ENCODE peak calls at places on chromosomes 4 and X, in ten cellular contexts. E is MM.1S, C is GM13976, H is A549, F is neural crest cell, G is mesothelial cell of epicardium, K is right atrium auricular region, U is AG10803, Z is MCF 10A, T is fibroblast of lung. W is an unnamed sample.

GRCh38 chrX:149074429-149074828 is 430.7 kb downstream of the IDS start:
- DNase-seq in H (no peak), U (peak), T (peak), F (no peak), Z (peak), C (peak), E (peak), K (peak), G (no peak), W (no peak)

GRCh38 chrX:18886344-18887161 is 97.4 kb downstream of the PHKA2 start:
- DNase-seq in Z (peak), H (peak), K (peak), T (peak), C (peak), F (peak), U (peak), G (no peak), E (peak), W (no peak)

GRCh38 chrX:138986866-138987265 is 275.3 kb upstream of the FGF13 start:
- DNase-seq in T (no peak), Z (peak), H (no peak), F (no peak), K (no peak), E (no peak), U (peak), G (no peak), C (no peak), W (no peak)

GRCh38 chr4:24973471-24974251 is 57.1 kb downstream of the LGI2 start:
- DNase-seq in F (no peak), E (no peak), Z (peak), C (no peak), K (peak), G (no peak), H (peak), U (peak), T (no peak), W (no peak)

GRCh38 chr4:158894826-158895225 is 126.0 kb downstream of the FNIP2 start:
- DNase-seq in K (no peak), Z (no peak), C (no peak), E (no peak), F (no peak), G (no peak), H (no peak), T (no peak), U (no peak), W (no peak)

GRCh38 chr4:68109891-68110290 is 19.8 kb downstream of the TMPRSS11F start:
- DNase-seq in Z (no peak), G (no peak), H (no peak), U (no peak), T (no peak), C (no peak), K (no peak), F (no peak), E (no peak), W (no peak)

GRCh38 chr4:107989162-107989536 is 540 bp upstream of the HADH start:
- DNase-seq in T (no peak), C (no peak), F (no peak), H (no peak), E (peak), U (no peak), G (no peak), K (no peak), Z (no peak), W (no peak)

GRCh38 chrX:70577442-70577841 is 132.8 kb downstream of the DLG3 start:
- DNase-seq in T (no peak), E (no peak), Z (no peak), U (no peak), F (no peak), C (no peak), H (no peak), G (no peak), K (no peak), W (no peak)

DNA sequence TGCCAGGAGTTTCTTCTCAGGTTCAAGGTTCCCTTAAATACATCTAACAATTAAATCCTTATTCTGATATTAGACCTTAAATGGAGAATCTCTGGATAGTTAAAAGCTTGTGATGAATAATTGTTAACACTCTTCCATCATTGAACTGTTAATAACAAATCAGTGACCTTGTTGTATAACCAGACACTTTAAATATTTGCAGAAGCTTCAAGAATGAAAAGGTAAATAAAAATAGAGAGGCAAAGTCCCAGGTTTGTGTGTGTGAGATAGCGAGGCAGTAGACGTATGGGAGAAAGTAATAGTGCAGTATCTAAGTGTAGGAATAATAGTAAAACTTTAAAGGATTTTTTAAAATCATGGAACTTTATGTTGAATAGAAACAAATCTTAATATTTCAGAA is 237.7 kb upstream of the CTSO start:
- DNase-seq in Z (no peak), H (no peak), C (no peak), G (no peak), K (no peak), T (no peak), U (no peak), F (no peak), E (no peak), W (no peak)
- TF ChIP-seq CTCF in Z (no peak), H (no peak), C (no peak), G (no peak), K (no peak), T (no peak), U (no peak), F (no peak), E (no peak), W (no peak)

GRCh38 chrX:7709845-7710244 is 133.1 kb upstream of the VCX start:
- DNase-seq in U (no peak), H (no peak), Z (no peak), C (no peak), F (no peak), G (no peak), T (no peak), E (no peak), K (no peak), W (no peak)

GRCh38 chrX:7711167-7711566 is 131.8 kb upstream of the VCX start:
- DNase-seq in K (no peak), F (no peak), E (peak), G (no peak), C (no peak), U (no peak), Z (peak), T (no peak), H (no peak), W (no peak)

GRCh38 chrX:7706032-7706431 is 136.9 kb upstream of the VCX start:
- DNase-seq in C (no peak), K (no peak), G (no peak), U (peak), E (peak), F (no peak), H (no peak), T (peak), Z (peak), W (no peak)
- TF ChIP-seq CTCF in C (peak), K (no peak), G (peak), U (peak), E (peak), F (peak), H (no peak), T (no peak), Z (peak), W (peak)

DNA sequence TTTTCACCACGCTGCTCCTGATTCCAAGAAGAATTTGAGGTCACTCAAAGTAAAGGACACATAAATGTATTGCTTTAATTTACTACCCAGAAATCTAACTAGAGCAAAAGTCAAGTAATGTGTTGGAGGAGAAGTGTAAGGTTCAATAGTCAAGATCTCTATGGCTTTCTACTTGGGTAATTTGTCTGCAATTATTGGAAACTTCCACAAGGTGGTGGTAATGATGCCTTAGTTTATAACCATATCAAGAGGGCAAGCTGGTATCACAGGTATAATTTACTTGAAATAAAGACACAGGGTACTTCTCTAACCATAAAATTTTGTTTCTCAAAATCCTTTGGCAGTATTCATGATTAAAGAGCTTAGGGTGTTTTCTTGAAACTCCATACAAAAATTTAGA is 10.2 kb upstream of the GRIA3 start:
- DNase-seq in E (peak), C (peak), U (no peak), T (peak), K (no peak), Z (peak), H (no peak), G (no peak), F (no peak), W (no peak)
- TF ChIP-seq CTCF in E (peak), C (peak), U (no peak), T (no peak), K (no peak), Z (no peak), H (peak), G (no peak), F (peak), W (no peak)

DNA sequence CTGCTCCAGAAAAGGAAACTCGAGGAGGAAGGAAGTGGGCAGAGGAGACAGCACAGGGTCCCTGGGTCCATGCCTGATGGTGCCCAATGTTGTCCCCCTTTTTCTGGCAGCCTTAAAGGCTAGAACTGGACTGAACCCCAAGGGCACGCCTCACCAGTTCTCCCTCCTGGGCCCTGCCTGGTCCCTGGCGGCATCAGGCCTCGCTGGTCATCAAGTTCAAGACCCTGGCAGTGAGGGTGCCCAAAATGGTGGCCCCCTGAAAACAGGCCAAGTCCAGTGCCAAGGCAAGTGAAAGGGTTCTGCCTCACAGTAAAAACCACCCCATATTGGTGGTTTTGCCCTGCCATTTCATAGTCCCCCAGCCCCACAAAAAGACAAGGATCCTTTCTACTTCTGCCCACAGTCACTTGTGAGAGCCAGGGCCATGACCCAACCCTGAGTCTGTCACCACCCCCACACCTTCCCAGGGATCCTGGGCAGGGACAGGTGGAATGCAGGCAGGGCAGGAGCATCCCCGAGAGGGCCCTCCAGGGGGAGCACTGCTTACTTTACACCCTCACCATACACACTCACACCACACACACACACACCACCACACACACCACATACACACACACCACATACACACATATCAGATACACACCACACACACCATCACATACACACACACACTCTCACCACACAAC is 107.6 kb downstream of the DCTD start:
- DNase-seq in Z (no peak), K (no peak), T (no peak), E (no peak), U (peak), F (no peak), G (no peak), H (no peak), C (peak), W (no peak)
- TF ChIP-seq CTCF in Z (no peak), K (no peak), T (no peak), E (peak), U (peak), F (peak), G (no peak), H (no peak), C (peak), W (peak)

GRCh38 chr4:183256343-183256742 is 63.7 kb downstream of the CLDN22 start:
- DNase-seq in Z (no peak), K (no peak), H (no peak), F (no peak), C (no peak), T (peak), E (no peak), U (peak), G (no peak), W (no peak)

GRCh38 chr4:183254162-183254561 is 65.9 kb downstream of the CLDN22 start:
- DNase-seq in C (no peak), K (no peak), Z (no peak), F (no peak), G (no peak), T (no peak), E (no peak), H (no peak), U (no peak), W (no peak)

GRCh38 chr4:183257808-183258207 is 62.3 kb downstream of the CLDN22 start:
- DNase-seq in K (no peak), H (no peak), C (no peak), T (no peak), U (no peak), E (no peak), Z (no peak), F (no peak), G (no peak), W (no peak)

GRCh38 chr4:183255487-183255886 is 64.6 kb downstream of the CLDN22 start:
- DNase-seq in U (no peak), C (no peak), E (no peak), T (no peak), K (no peak), H (no peak), G (no peak), F (no peak), Z (no peak), W (no peak)

GRCh38 chr4:183256756-183257385 is 63.2 kb downstream of the CLDN22 start:
- DNase-seq in F (peak), C (peak), H (peak), Z (peak), U (peak), K (no peak), G (no peak), E (peak), T (peak), W (no peak)
- TF ChIP-seq CTCF in F (peak), C (peak), H (peak), Z (peak), U (peak), K (peak), G (peak), E (peak), T (peak), W (peak)

GRCh38 chrX:151878574-151878973 is 34.1 kb upstream of the MAGEA4 start:
- DNase-seq in T (no peak), C (no peak), Z (no peak), U (no peak), E (no peak), K (no peak), F (no peak), H (no peak), G (no peak), W (no peak)
- TF ChIP-seq CTCF in T (no peak), C (no peak), Z (no peak), U (no peak), E (no peak), K (no peak), F (no peak), H (no peak), G (no peak), W (no peak)

GRCh38 chrX:135295238-135295943 is 13.9 kb upstream of the ETDC start:
- DNase-seq in G (peak), T (peak), C (peak), U (peak), H (no peak), E (peak), Z (no peak), K (no peak), F (peak), W (no peak)
- TF ChIP-seq CTCF in G (no peak), T (peak), C (peak), U (no peak), H (no peak), E (no peak), Z (no peak), K (no peak), F (peak), W (no peak)

DNA sequence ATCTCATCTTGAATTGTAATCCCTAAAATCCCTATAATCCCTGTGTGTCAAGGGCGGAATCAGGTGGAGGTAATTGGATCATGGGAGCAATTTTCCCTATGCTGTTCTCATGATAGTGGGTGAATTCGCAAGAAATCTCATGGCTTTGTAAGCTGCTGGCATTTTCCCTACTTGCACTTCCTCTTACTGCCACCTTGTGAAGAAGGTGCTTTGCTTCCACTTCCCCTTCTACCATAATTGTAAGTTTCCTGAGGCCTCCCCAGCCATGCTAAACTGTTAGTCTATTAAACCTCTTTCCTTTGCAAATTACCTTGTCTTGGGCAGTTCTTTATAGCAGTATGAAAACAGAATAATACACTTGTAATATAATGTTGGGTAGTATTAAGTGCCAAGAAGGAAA is 1087.4 kb upstream of the SLIT2 start:
- DNase-seq in T (no peak), Z (no peak), C (no peak), G (no peak), E (no peak), F (no peak), U (no peak), K (no peak), H (no peak), W (no peak)
- TF ChIP-seq CTCF in T (no peak), Z (no peak), C (no peak), G (no peak), E (peak), F (no peak), U (no peak), K (no peak), H (no peak), W (no peak)